ENCODE peak calls at places on chromosomes 7 and 10, in five cellular contexts. S, D, W, Q and I are unnamed samples.

GRCh38 chr7:102814025-102814471 is 65.2 kb downstream of the FAM185A start:
- DNase-seq in D (no peak), W (no peak), S (no peak), Q (no peak), I (no peak)

GRCh38 chr10:90751107-90751997 is 106.5 kb downstream of the HTR7 start:
- DNase-seq in D (peak; percentile 54), W (no peak), Q (no peak), S (peak; percentile 82), I (no peak)

GRCh38 chr7:19919156-19920085 is 146.0 kb upstream of the TMEM196 start:
- DNase-seq in S (no peak), W (no peak), D (no peak), Q (no peak), I (no peak)

GRCh38 chr7:69597278-69598076 is 798 bp upstream of the AUTS2 start:
- DNase-seq in Q (peak; percentile 57), S (peak; percentile 79), W (peak; percentile 89), D (peak; percentile 79), I (peak; percentile 72)

GRCh38 chr10:105843786-105844560 is 1202.9 kb downstream of the SORCS3 start:
- DNase-seq in S (peak; percentile 61), D (no peak), W (no peak), Q (no peak), I (no peak)

GRCh38 chr10:91762878-91763277 is 35.3 kb upstream of the TNKS2 start:
- DNase-seq in D (no peak), S (no peak), Q (no peak), W (no peak), I (no peak)

GRCh38 chr10:27022048-27022447 is 78.2 kb downstream of the ANKRD26 start:
- DNase-seq in W (no peak), S (peak; percentile 26), Q (no peak), D (no peak), I (no peak)

GRCh38 chr10:98408799-98409198 is 6.2 kb downstream of the PYROXD2 start:
- DNase-seq in W (no peak), D (no peak), Q (no peak), S (no peak), I (no peak)

GRCh38 chr10:33410860-33411234 is 76.4 kb upstream of the NRP1 start:
- DNase-seq in S (no peak), W (no peak), D (no peak), Q (no peak), I (no peak)

GRCh38 chr7:135672560-135673359 is 10.4 kb downstream of the STMP1 start:
- DNase-seq in D (peak; percentile 70), S (peak; percentile 78), Q (peak; percentile 34), W (no peak), I (no peak)

GRCh38 chr10:110410329-110411046 is 87.2 kb upstream of the DUSP5 start:
- DNase-seq in W (no peak), Q (peak; percentile 42), D (no peak), S (no peak), I (no peak)

GRCh38 chr7:11760372-11760771 is 71.6 kb downstream of the THSD7A start:
- DNase-seq in W (no peak), D (peak; percentile 64), S (no peak), Q (no peak), I (no peak)

GRCh38 chr10:131088619-131089018 is 222.9 kb downstream of the TCERG1L start:
- DNase-seq in S (peak; percentile 61), W (peak; percentile 37), Q (no peak), D (no peak), I (no peak)

GRCh38 chr7:3027005-3027404 is 16.7 kb downstream of the CARD11 start:
- DNase-seq in S (no peak), D (peak; percentile 88), W (no peak), Q (no peak), I (no peak)

GRCh38 chr7:142445019-142445686 is 187.3 kb upstream of the PRSS58 start:
- DNase-seq in S (peak; percentile 88), W (no peak), D (no peak), Q (no peak), I (no peak)

GRCh38 chr7:121945066-121945848 is 72.3 kb downstream of the PTPRZ1 start:
- DNase-seq in Q (no peak), W (no peak), S (no peak), D (no peak), I (no peak)

GRCh38 chr7:102024769-102025391 is 207.5 kb downstream of the CUX1 start:
- DNase-seq in S (peak; percentile 66), D (no peak), Q (no peak), W (peak; percentile 38), I (no peak)

GRCh38 chr7:124701955-124702354 is 63.6 kb downstream of the GPR37 start:
- DNase-seq in S (no peak), Q (no peak), W (no peak), D (no peak), I (no peak)

GRCh38 chr10:96512997-96513685 is 585 bp downstream of the TLL2 start:
- DNase-seq in D (peak; percentile 65), W (no peak), S (peak; percentile 64), Q (no peak), I (no peak)

GRCh38 chr10:88039496-88040200 is 176.2 kb downstream of the PTEN start:
- DNase-seq in W (no peak), Q (no peak), D (no peak), S (no peak), I (no peak)

GRCh38 chr10:31320598-31321211 is 1.7 kb downstream of the ZEB1 start:
- DNase-seq in D (peak; percentile 64), W (peak; percentile 85), Q (peak; percentile 44), S (peak; percentile 58), I (peak; percentile 55)

GRCh38 chr7:151460474-151460855 is 20.5 kb upstream of the CRYGN start:
- DNase-seq in S (no peak), D (no peak), W (no peak), Q (peak; percentile 58), I (no peak)

GRCh38 chr10:10520391-10521385 is 497.0 kb upstream of the CELF2 start:
- DNase-seq in W (no peak), D (no peak), Q (no peak), S (no peak), I (no peak)

GRCh38 chr10:1270906-1271305 is 214.7 kb downstream of the WDR37 start:
- DNase-seq in Q (no peak), W (no peak), S (no peak), D (no peak), I (no peak)

GRCh38 chr10:77533887-77534278 is 103.7 kb downstream of the KCNMA1 start:
- DNase-seq in S (no peak), D (peak; percentile 70), W (no peak), Q (no peak), I (no peak)

GRCh38 chr7:135798104-135798503 is 49.5 kb upstream of the FAM180A start:
- DNase-seq in Q (no peak), S (no peak), D (no peak), W (no peak), I (no peak)

GRCh38 chr10:70540089-70540788 is 61.7 kb downstream of the PALD1 start:
- DNase-seq in D (peak; percentile 87), Q (no peak), W (no peak), S (peak; percentile 84), I (no peak)

GRCh38 chr10:42482411-42482810 is 156.0 kb downstream of the ZNF33B start:
- DNase-seq in D (no peak), S (no peak), W (no peak), Q (no peak), I (no peak)

GRCh38 chr10:80413152-80413996 is 5.0 kb downstream of the PRXL2A start:
- DNase-seq in S (peak; percentile 14), Q (no peak), W (no peak), D (peak; percentile 55), I (no peak)
- H3K4me3 ChIP-seq in S (no peak overlapping the region), Q (no peak overlapping the region), W (no peak overlapping the region), D (no peak overlapping the region), I (no peak overlapping the region)

GRCh38 chr7:127770870-127771269 is 118.9 kb downstream of the SND1 start:
- DNase-seq in W (no peak), D (peak; percentile 57), Q (no peak), S (no peak), I (no peak)

GRCh38 chr7:127768241-127768640 is 116.2 kb downstream of the SND1 start:
- DNase-seq in Q (no peak), W (no peak), D (no peak), S (no peak), I (no peak)

GRCh38 chr7:127769137-127769536 is 117.1 kb downstream of the SND1 start:
- DNase-seq in D (no peak), W (no peak), S (no peak), Q (no peak), I (no peak)

GRCh38 chr7:127771707-127772106 is 119.7 kb downstream of the SND1 start:
- DNase-seq in D (no peak), W (no peak), Q (no peak), S (no peak), I (no peak)

DNA sequence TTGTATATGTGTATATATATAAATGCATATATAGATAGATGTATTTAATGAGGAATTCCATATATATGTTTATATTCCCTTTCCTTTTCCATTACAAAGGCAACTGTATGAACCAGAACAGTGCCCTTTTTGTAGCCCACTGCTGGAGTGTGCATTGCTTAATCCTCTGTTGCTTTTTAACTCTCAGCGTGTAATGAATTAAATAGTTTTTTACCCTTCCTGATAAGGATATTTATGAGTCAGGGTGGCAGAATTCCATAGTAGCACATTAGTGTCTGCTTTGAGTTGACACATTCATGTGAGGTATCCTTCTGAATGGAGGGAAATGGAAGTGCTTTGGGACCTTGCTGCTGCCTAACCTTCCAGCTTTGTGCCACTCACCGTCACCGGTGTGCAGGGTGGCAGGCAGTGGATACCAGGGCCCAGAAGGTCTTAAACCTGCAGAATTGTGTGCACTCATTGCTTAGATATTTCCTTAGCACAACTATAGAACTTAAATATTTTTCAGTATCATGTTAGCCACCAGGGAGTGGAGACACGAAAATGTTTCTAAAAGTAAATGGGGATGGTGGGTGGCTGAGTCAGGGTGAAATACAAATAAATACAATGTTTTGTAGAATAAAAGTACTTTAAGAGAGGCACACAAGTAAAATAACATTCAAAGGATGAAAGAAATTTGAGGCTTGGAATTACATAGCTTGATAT is 117.9 kb downstream of the SND1 start:
- DNase-seq in W (no peak), Q (no peak), D (no peak), S (no peak), I (no peak)
- H3K27ac ChIP-seq in W (no peak overlapping the region), Q (no peak overlapping the region), D (peak overlapping the region; percentile 58), S (no peak overlapping the region), I (no peak overlapping the region)

GRCh38 chr10:48792121-48792520 is 107.4 kb downstream of the WDFY4 start:
- DNase-seq in S (no peak), W (no peak), D (no peak), Q (no peak), I (no peak)

GRCh38 chr10:48789861-48790739 is 105.4 kb downstream of the WDFY4 start:
- DNase-seq in Q (no peak), W (no peak), D (no peak), S (no peak), I (no peak)

GRCh38 chr10:48792687-48793096 is 108.0 kb downstream of the WDFY4 start:
- DNase-seq in D (no peak), Q (no peak), W (no peak), S (no peak), I (no peak)

GRCh38 chr10:48791267-48791928 is 106.7 kb downstream of the WDFY4 start:
- DNase-seq in S (no peak), D (no peak), W (no peak), Q (no peak), I (no peak)

DNA sequence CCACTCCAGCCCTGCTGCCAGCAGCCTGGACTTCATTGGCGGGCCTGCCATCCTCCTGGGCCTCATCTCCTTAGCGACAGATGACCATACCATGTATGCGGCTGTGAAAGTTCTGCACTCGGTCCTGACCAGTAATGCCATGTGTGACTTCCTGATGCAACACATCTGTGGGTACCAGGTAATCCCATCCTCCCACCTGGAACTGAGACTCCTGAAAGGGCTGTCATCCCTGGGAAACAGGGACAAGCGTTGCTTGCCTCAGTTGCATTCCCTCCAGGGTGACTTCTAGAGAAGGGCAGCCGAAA is 106.0 kb downstream of the WDFY4 start:
- DNase-seq in Q (no peak), W (no peak), D (no peak), S (no peak), I (no peak)
- H3K27me3 ChIP-seq in Q (no peaks in the 10 kb centered on the region), W (no peaks in the 10 kb centered on the region), D (no peaks in the 10 kb centered on the region), S (no peaks in the 10 kb centered on the region), I (no peaks in the 10 kb centered on the region)

GRCh38 chr10:132518572-132519381 is 18.8 kb upstream of the INPP5A start:
- DNase-seq in W (peak; percentile 75), S (peak; percentile 91), D (no peak), Q (peak; percentile 65), I (no peak)
- H3K4me3 ChIP-seq in W (no peak overlapping the region), S (peak overlapping the region; percentile 67), D (no peak overlapping the region), Q (no peak overlapping the region), I (no peak overlapping the region)